ENCODE peak calls at places on chromosomes 3 and 15, in six cellular contexts. O, J, V, I, N and Y are unnamed samples.
A peak's percentile ranks its signal among the peaks of the same experiment; 100 is the strongest.

GRCh38 chr15:34359416-34359815 is 7.6 kb downstream of the LPCAT4 start:
- DNase-seq in O (no peak), J (no peak), V (peak; percentile 55), I (no peak), N (no peak), Y (no peak)

GRCh38 chr3:94303897-94304296 is 241.0 kb downstream of the NSUN3 start:
- DNase-seq in O (no peak), J (no peak), V (no peak), I (peak; percentile 30), N (no peak), Y (no peak)

GRCh38 chr3:141920701-141921100 is 44.3 kb downstream of the ATP1B3 start:
- DNase-seq in O (no peak), J (no peak), V (no peak), I (no peak), N (no peak), Y (no peak)

GRCh38 chr3:119145500-119146167 is at the start of gene TEX55:
- DNase-seq in O (no peak), J (no peak), V (no peak), I (peak; percentile 37), N (no peak), Y (peak; percentile 80)

GRCh38 chr3:98814799-98815450 is 51.8 kb downstream of the ST3GAL6 start:
- DNase-seq in O (no peak), J (no peak), V (no peak), I (no peak), N (no peak), Y (no peak)

GRCh38 chr3:128554100-128554464 is 61.1 kb upstream of the GATA2 start:
- DNase-seq in O (no peak), J (no peak), V (no peak), I (no peak), N (no peak), Y (peak; percentile 70)

GRCh38 chr3:55486857-55487375 is at the start of gene WNT5A:
- DNase-seq in O (peak; percentile 67), J (no peak), V (no peak), I (no peak), N (peak; percentile 39), Y (peak; percentile 87)

GRCh38 chr15:96736384-96736783 is 405.9 kb downstream of the NR2F2 start:
- DNase-seq in O (no peak), J (no peak), V (no peak), I (no peak), N (no peak), Y (no peak)

GRCh38 chr15:26224266-26224665 is 361.1 kb upstream of the ATP10A start:
- DNase-seq in O (no peak), J (no peak), V (no peak), I (no peak), N (no peak), Y (no peak)

GRCh38 chr3:108352176-108352575 is 55.8 kb downstream of the HHLA2 start:
- DNase-seq in O (no peak), J (no peak), V (no peak), I (no peak), N (no peak), Y (no peak)

GRCh38 chr3:134665243-134665642 is 14.4 kb upstream of the KY start:
- DNase-seq in O (no peak), J (no peak), V (no peak), I (peak; percentile 79), N (peak; percentile 16), Y (no peak)

GRCh38 chr3:114253505-114253904 is 16.1 kb upstream of the ZNF80 start:
- DNase-seq in O (no peak), J (no peak), V (no peak), I (no peak), N (no peak), Y (no peak)

GRCh38 chr3:108407858-108408257 is 102.5 kb downstream of the MYH15 start:
- DNase-seq in O (no peak), J (no peak), V (no peak), I (no peak), N (no peak), Y (no peak)

DNA sequence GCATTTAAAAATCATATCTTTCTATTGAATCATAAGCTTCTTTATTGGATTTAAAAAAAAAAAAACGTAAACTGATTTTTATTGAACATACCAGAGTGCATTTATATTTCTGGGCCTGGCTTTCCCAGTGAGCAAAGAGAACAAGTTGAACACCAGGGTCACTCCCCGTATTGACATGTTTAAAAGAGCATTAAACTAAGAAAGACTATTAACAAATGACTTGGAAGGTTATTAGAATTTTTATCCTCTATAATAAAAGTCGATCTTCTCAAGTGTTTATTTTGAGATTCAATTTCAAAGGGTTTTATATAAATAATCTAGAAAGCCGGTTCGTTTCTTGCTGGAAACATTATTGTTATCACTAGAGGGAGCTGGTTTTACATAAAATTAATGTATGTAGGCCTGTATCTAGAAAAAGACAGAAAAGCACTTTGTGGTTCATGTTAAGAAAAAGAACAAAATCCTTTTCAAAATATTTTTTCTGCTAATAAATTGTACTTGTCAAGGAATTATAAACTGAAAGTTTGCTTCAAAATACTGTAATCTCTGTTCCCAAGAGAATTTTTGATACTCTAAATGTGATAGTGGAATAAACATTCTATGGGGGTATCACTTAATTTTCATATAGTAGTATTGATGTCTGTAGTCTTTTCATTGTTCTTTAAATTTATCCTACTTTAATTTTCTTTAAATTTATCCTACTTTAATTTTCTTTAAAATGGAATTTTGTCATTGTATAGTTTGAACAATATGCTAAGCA is 321.8 kb upstream of the MME start:
- DNase-seq in O (no peak), J (no peak), V (no peak), I (no peak), N (no peak), Y (no peak)
- TF ChIP-seq CTCF in O (peak; percentile 48), J (peak; percentile 41), V (no peak), I (peak; percentile 9), N (peak; percentile 63), Y (peak; percentile 65)

GRCh38 chr15:63519041-63519440 is 14.6 kb downstream of the USP3 start:
- DNase-seq in O (no peak), J (no peak), V (no peak), I (no peak), N (no peak), Y (no peak)

GRCh38 chr15:63519548-63520178 is 15.3 kb downstream of the USP3 start:
- DNase-seq in O (no peak), J (no peak), V (no peak), I (no peak), N (no peak), Y (no peak)

GRCh38 chr15:63523306-63523990 is 19.1 kb downstream of the USP3 start:
- DNase-seq in O (no peak), J (no peak), V (no peak), I (no peak), N (no peak), Y (no peak)

GRCh38 chr15:63522143-63522531 is 17.7 kb downstream of the USP3 start:
- DNase-seq in O (no peak), J (no peak), V (no peak), I (no peak), N (no peak), Y (no peak)

DNA sequence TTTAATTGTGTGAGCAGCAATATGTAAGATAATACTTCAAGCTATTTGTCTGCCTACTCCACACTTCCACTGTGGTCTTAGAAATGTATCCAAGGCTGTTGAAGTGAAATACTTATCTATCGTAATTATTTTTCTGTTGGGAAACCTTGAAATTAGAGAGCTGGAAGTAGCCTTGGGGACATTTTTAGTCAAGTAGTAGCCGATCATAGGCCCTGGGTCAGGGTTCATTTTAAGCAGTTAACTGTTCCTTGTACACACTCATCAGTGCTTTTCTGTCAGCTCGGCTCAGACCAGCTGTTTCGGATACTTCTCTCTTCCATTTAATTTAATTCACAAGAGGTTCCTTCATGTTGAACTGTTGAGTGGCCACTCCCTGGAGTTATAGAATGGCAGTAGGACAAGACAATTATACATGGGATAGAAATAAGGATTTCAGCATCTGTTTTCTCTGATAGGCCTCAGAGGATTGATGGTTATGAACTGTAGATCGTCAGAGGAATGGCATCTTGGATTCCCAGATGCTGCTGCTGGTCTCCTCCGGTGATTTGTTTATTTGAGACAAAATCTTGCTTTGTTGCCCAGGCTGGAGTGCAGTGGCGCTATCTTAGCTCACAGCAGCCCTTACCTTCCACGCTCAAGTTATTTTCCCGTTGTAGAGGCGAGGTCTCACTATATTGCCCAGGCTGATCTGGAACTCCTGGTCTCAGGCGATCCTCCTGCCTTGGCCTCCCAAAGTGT is 17.2 kb downstream of the USP3 start:
- DNase-seq in O (no peak), J (no peak), V (no peak), I (no peak), N (no peak), Y (no peak)
- H3K4me1 ChIP-seq in O (peaks cover 92% of the 10 kb centered on the region), J (peaks cover 93% of the 10 kb centered on the region), V (peaks cover 63% of the 10 kb centered on the region), I (peaks cover 57% of the 10 kb centered on the region), N (peaks cover 74% of the 10 kb centered on the region), Y (peaks cover 7% of the 10 kb centered on the region)

DNA sequence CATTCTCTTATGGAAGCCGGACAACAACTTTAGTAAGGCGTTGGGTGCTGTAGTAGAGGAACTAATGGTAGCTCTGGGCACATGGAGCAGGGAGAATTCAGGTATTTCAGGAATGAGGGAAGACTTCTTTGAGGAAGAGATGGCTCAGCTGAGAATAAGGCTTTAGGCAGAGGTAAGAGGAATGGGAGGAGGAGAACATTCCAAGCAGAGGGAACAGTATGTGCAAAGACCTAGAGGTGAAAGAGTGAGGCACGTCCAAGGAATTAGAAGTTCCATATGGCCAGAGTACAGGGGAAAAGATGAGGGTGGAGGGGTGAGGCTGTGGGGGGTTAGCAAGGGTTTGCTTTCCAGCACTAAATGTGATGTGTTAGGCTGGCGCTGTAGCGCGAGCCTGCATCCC is 1.6 kb upstream of the SV2B start:
- DNase-seq in O (no peak), J (no peak), V (no peak), I (no peak), N (no peak), Y (no peak)
- H3K27me3 ChIP-seq in O (peaks cover 65% of the 10 kb centered on the region), J (no peaks in the 10 kb centered on the region), V (no peaks in the 10 kb centered on the region), I (no peaks in the 10 kb centered on the region), N (peaks cover 60% of the 10 kb centered on the region), Y (peaks cover 88% of the 10 kb centered on the region)

DNA sequence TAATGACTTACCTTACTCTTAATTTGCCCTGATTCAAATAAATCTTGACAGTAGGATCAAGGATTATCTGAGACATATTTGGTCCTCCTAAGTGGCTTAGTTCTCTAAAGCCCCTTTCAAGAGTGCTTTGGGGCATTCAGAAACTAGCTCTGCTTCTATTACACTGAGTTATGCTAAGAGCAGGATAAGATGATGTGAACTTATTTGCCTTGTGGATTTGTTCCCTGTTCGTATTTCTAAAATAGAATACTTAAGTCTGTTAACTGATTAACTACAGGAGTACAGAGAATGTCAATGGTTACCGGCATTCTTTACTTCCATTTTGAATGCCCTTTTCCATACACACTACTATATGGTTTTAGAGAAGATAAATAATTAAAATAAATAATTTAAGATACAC is 14.8 kb upstream of the FRMD4B start:
- DNase-seq in O (no peak), J (no peak), V (no peak), I (no peak), N (no peak), Y (no peak)
- TF ChIP-seq CTCF in O (no peak), J (no peak), V (no peak), I (no peak), N (no peak), Y (no peak)

GRCh38 chr3:46987485-46988401 is 8.3 kb downstream of the NBEAL2 start:
- DNase-seq in O (peak; percentile 87), J (no peak), V (peak; percentile 78), I (peak; percentile 77), N (peak; percentile 67), Y (peak; percentile 89)

GRCh38 chr3:46986055-46986730 is 6.7 kb downstream of the NBEAL2 start:
- DNase-seq in O (peak; percentile 20), J (no peak), V (no peak), I (no peak), N (peak; percentile 1), Y (no peak)

GRCh38 chr3:46988616-46989015 is 9.2 kb downstream of the NBEAL2 start:
- DNase-seq in O (no peak), J (no peak), V (no peak), I (no peak), N (no peak), Y (no peak)

GRCh38 chr3:46985588-46985987 is 6.1 kb downstream of the NBEAL2 start:
- DNase-seq in O (peak; percentile 39), J (no peak), V (no peak), I (no peak), N (peak; percentile 4), Y (no peak)

GRCh38 chr3:46986782-46987484 is 7.5 kb downstream of the NBEAL2 start:
- DNase-seq in O (peak; percentile 40), J (no peak), V (no peak), I (no peak), N (no peak), Y (no peak)
- H3K4me1 ChIP-seq in O (peaks cover 70% of the 10 kb centered on the region), J (no peaks in the 10 kb centered on the region), V (peaks cover 81% of the 10 kb centered on the region), I (peaks cover 14% of the 10 kb centered on the region), N (no peaks in the 10 kb centered on the region), Y (peaks cover 10% of the 10 kb centered on the region)